ENCODE peak calls at places on chromosomes 6 and 20, in five cellular contexts. O, L, D, M and J are unnamed samples.

GRCh38 chr20:39899881-39900280 is 789.2 kb downstream of the MAFB start:
- DNase-seq in D (no peak), M (no peak), O (no peak), L (no peak), J (no peak)

GRCh38 chr20:17683218-17684076 is 1.4 kb upstream of the RRBP1 start:
- DNase-seq in D (no peak), M (no peak), L (no peak), O (no peak), J (no peak)

GRCh38 chr6:128600397-128600951 is 80.1 kb upstream of the PTPRK start:
- DNase-seq in L (peak; percentile 90), M (no peak), D (peak; percentile 79), O (no peak), J (peak; percentile 95)

GRCh38 chr20:8901237-8902025 is 167.5 kb upstream of the PLCB4 start:
- DNase-seq in O (no peak), M (no peak), L (no peak), D (no peak), J (peak; percentile 6)

GRCh38 chr6:37691904-37692806 is 5.5 kb downstream of the MDGA1 start:
- DNase-seq in D (peak; percentile 87), L (peak; percentile 69), M (peak; percentile 92), O (peak; percentile 36), J (peak; percentile 69)

GRCh38 chr6:19613678-19614077 is 223.5 kb upstream of the ID4 start:
- DNase-seq in D (no peak), M (no peak), O (no peak), L (no peak), J (no peak)

GRCh38 chr6:46794068-46794467 is 879 bp downstream of the MEP1A start:
- DNase-seq in D (no peak), L (no peak), M (no peak), O (no peak), J (no peak)

GRCh38 chr20:10714236-10714975 is 40.6 kb upstream of the JAG1 start:
- DNase-seq in O (no peak), M (no peak), L (no peak), D (no peak), J (peak; percentile 2)

GRCh38 chr20:37600486-37600885 is 72.8 kb upstream of the BLCAP start:
- DNase-seq in D (no peak), M (no peak), L (no peak), O (no peak), J (no peak)

GRCh38 chr20:47421076-47421475 is 64.6 kb upstream of the ZMYND8 start:
- DNase-seq in M (no peak), L (no peak), O (no peak), D (no peak), J (no peak)

GRCh38 chr6:136464874-136465273 is 85.3 kb downstream of the MAP7 start:
- DNase-seq in D (no peak), L (no peak), M (no peak), O (peak; percentile 29), J (no peak)